ENCODE peak calls at places on chromosome 12, in five cellular contexts. One of them, this sample, is unnamed.

GRCh38 chr12:130846386-130846785 is 7.3 kb upstream of the STX2 start:
- DNase-seq in A549: no peak
- DNase-seq in A673: peak
- DNase-seq in uterus: no peak
- DNase-seq in epithelial cell of proximal tubule: no peak
- DNase-seq in this sample: peak

GRCh38 chr12:41013921-41014642 is 174.0 kb upstream of the PDZRN4 start:
- DNase-seq in epithelial cell of proximal tubule: no peak
- DNase-seq in A673: peak
- DNase-seq in A549: no peak
- DNase-seq in uterus: no peak
- DNase-seq in this sample: peak

GRCh38 chr12:11855993-11856374 is 206.5 kb downstream of the ETV6 start:
- DNase-seq in epithelial cell of proximal tubule: no peak
- DNase-seq in A673: no peak
- DNase-seq in A549: no peak
- DNase-seq in uterus: no peak
- DNase-seq in this sample: peak

GRCh38 chr12:90839340-90839739 is 115.6 kb downstream of the CCER1 start:
- DNase-seq in A673: no peak
- DNase-seq in epithelial cell of proximal tubule: no peak
- DNase-seq in A549: no peak
- DNase-seq in uterus: no peak
- DNase-seq in this sample: no peak

GRCh38 chr12:67280572-67280971 is 11.4 kb downstream of the CAND1 start:
- DNase-seq in A673: no peak
- DNase-seq in A549: no peak
- DNase-seq in epithelial cell of proximal tubule: no peak
- DNase-seq in uterus: no peak
- DNase-seq in this sample: no peak

GRCh38 chr12:32896438-32897275 is at the start of gene PKP2:
- DNase-seq in epithelial cell of proximal tubule: no peak
- DNase-seq in uterus: peak
- DNase-seq in A673: peak
- DNase-seq in A549: peak
- DNase-seq in this sample: peak

GRCh38 chr12:121400332-121401139 is 618 bp downstream of the RNF34 start:
- DNase-seq in A549: peak
- DNase-seq in A673: peak
- DNase-seq in epithelial cell of proximal tubule: no peak
- DNase-seq in uterus: peak
- DNase-seq in this sample: peak

GRCh38 chr12:2374092-2374740 is 321.4 kb downstream of the CACNA1C start:
- DNase-seq in uterus: no peak
- DNase-seq in A673: no peak
- DNase-seq in epithelial cell of proximal tubule: no peak
- DNase-seq in A549: no peak
- DNase-seq in this sample: no peak

GRCh38 chr12:75774309-75775052 is 257.1 kb downstream of the PHLDA1 start:
- DNase-seq in A673: no peak
- DNase-seq in A549: no peak
- DNase-seq in epithelial cell of proximal tubule: no peak
- DNase-seq in uterus: no peak
- DNase-seq in this sample: no peak

GRCh38 chr12:110048242-110049027 is at the start of gene C12orf76:
- DNase-seq in uterus: peak
- DNase-seq in epithelial cell of proximal tubule: peak
- DNase-seq in A673: peak
- DNase-seq in A549: peak
- DNase-seq in this sample: peak
- TF ChIP-seq CTCF in uterus: no peak
- TF ChIP-seq CTCF in epithelial cell of proximal tubule: no peak
- TF ChIP-seq CTCF in A673: no peak
- TF ChIP-seq CTCF in A549: no peak
- TF ChIP-seq CTCF in this sample: no peak

GRCh38 chr12:129606239-129606638 is 297.6 kb downstream of the TMEM132D start:
- DNase-seq in uterus: no peak
- DNase-seq in A549: no peak
- DNase-seq in A673: no peak
- DNase-seq in epithelial cell of proximal tubule: no peak
- DNase-seq in this sample: peak

GRCh38 chr12:129610601-129611120 is 293.2 kb downstream of the TMEM132D start:
- DNase-seq in A549: no peak
- DNase-seq in uterus: no peak
- DNase-seq in epithelial cell of proximal tubule: no peak
- DNase-seq in A673: no peak
- DNase-seq in this sample: no peak

GRCh38 chr12:129607756-129608155 is 296.1 kb downstream of the TMEM132D start:
- DNase-seq in A549: no peak
- DNase-seq in epithelial cell of proximal tubule: no peak
- DNase-seq in A673: no peak
- DNase-seq in uterus: no peak
- DNase-seq in this sample: no peak

GRCh38 chr12:129605666-129606065 is 298.2 kb downstream of the TMEM132D start:
- DNase-seq in A673: no peak
- DNase-seq in A549: no peak
- DNase-seq in uterus: no peak
- DNase-seq in epithelial cell of proximal tubule: no peak
- DNase-seq in this sample: peak

DNA sequence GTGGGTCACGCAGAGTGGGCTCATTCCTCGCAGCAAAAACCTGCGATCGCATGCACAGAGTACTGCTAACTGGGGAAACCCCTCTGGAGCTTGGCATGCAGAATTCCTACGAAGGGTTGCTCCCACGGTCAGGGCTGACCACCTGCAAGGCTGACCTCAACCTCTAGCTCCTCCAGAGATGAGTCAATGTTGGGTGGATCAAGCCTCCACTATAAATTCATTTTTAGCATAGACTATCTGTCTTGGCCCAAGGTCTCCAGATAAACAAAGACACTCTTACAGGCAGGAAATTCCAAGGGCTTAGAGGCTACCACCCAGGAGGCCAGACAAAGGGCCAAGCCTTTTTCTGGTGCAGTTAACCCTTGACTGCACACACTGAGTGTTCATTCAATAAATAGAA is 296.5 kb downstream of the TMEM132D start:
- DNase-seq in uterus: no peak
- DNase-seq in epithelial cell of proximal tubule: peak
- DNase-seq in A673: no peak
- DNase-seq in A549: peak
- DNase-seq in this sample: peak
- H3K4me3 ChIP-seq in uterus: no peak
- H3K4me3 ChIP-seq in epithelial cell of proximal tubule: no peak
- H3K4me3 ChIP-seq in A673: no peak
- H3K4me3 ChIP-seq in A549: no peak
- H3K4me3 ChIP-seq in this sample: no peak

GRCh38 chr12:83389237-83389996 is 702.7 kb downstream of the TMTC2 start:
- DNase-seq in A549: peak
- DNase-seq in uterus: no peak
- DNase-seq in epithelial cell of proximal tubule: no peak
- DNase-seq in A673: peak
- DNase-seq in this sample: no peak
- TF ChIP-seq CTCF in A549: peak
- TF ChIP-seq CTCF in uterus: no peak
- TF ChIP-seq CTCF in epithelial cell of proximal tubule: peak
- TF ChIP-seq CTCF in A673: peak
- TF ChIP-seq CTCF in this sample: peak

GRCh38 chr12:42296503-42297109 is 29.3 kb downstream of the ZCRB1 start:
- DNase-seq in uterus: no peak
- DNase-seq in A673: peak
- DNase-seq in A549: peak
- DNase-seq in epithelial cell of proximal tubule: no peak
- DNase-seq in this sample: peak
- H3K4me3 ChIP-seq in uterus: no peak
- H3K4me3 ChIP-seq in A673: no peak
- H3K4me3 ChIP-seq in A549: no peak
- H3K4me3 ChIP-seq in epithelial cell of proximal tubule: no peak
- H3K4me3 ChIP-seq in this sample: no peak

GRCh38 chr12:19181666-19182426 is 52.3 kb downstream of the PLEKHA5 start:
- DNase-seq in A549: no peak
- DNase-seq in epithelial cell of proximal tubule: no peak
- DNase-seq in A673: peak
- DNase-seq in uterus: no peak
- DNase-seq in this sample: peak
- TF ChIP-seq CTCF in A549: peak
- TF ChIP-seq CTCF in epithelial cell of proximal tubule: no peak
- TF ChIP-seq CTCF in A673: peak
- TF ChIP-seq CTCF in uterus: no peak
- TF ChIP-seq CTCF in this sample: no peak

This sample was measured in choroid plexus epithelial cell.